ENCODE peak calls at places on chromosomes 4 and X, in six cellular contexts. V is putamen; B is caudate nucleus; J is HEK293T; D is ureter; K is stimulated activated CD8-positive, alpha-beta memory T cell treated with anti-CD3 and anti-CD28 coated beads, Interleukin-15, amount 100 ng/mL, for 1 hour. N is an unnamed sample.

GRCh38 chrX:150324035-150324728 is 38.9 kb upstream of the MAMLD1 start:
- DNase-seq in V (no peak), B (no peak), J (peak), D (no peak), K (no peak), N (no peak)

GRCh38 chr4:112245383-112245782 is 13.8 kb downstream of the AP1AR start:
- DNase-seq in V (no peak), B (no peak), J (no peak), D (no peak), K (no peak), N (no peak)

GRCh38 chrX:39966186-39966585 is 131.6 kb downstream of the BCOR start:
- DNase-seq in V (no peak), B (no peak), J (no peak), D (no peak), K (no peak), N (no peak)

GRCh38 chrX:39818750-39819149 is 279.0 kb downstream of the BCOR start:
- DNase-seq in V (no peak), B (no peak), J (no peak), D (no peak), K (no peak), N (no peak)

GRCh38 chr4:110268352-110268751 is 69.9 kb upstream of the ELOVL6 start:
- DNase-seq in V (no peak), B (no peak), J (no peak), D (no peak), K (no peak), N (no peak)

GRCh38 chrX:29419774-29420553 is 795.4 kb upstream of the MAGEB2 start:
- DNase-seq in V (no peak), B (no peak), J (no peak), D (no peak), K (no peak), N (no peak)

GRCh38 chr4:66035701-66036100 is 365.4 kb upstream of the EPHA5 start:
- DNase-seq in V (no peak), B (no peak), J (no peak), D (no peak), K (no peak), N (no peak)

GRCh38 chr4:84470204-84470785 is 28.8 kb downstream of the NKX6-1 start:
- DNase-seq in V (no peak), B (no peak), J (peak), D (no peak), K (no peak), N (no peak)

GRCh38 chr4:113758361-113758760 is 3.2 kb downstream of the CAMK2D start:
- DNase-seq in V (no peak), B (no peak), J (no peak), D (no peak), K (no peak), N (no peak)

GRCh38 chr4:128528793-128529553 is 241.4 kb upstream of the PGRMC2 start:
- DNase-seq in V (no peak), B (no peak), J (no peak), D (no peak), K (no peak), N (no peak)

GRCh38 chrX:69243276-69243675 is 78.0 kb upstream of the PJA1 start:
- DNase-seq in V (no peak), B (no peak), J (no peak), D (no peak), K (no peak), N (no peak)